ENCODE peak calls at places on chromosomes 11 and 22, in six cellular contexts. X is upper lobe of right lung; A is HCT116; E is stimulated activated naive CD8-positive, alpha-beta T cell treated with anti-CD3 and anti-CD28 coated beads, Interleukin-15, Interleukin-2, amounts not matched to agents 100 U/mL and 50 U/mL, for 24 hours; W is left lung; I is sciatic nerve. H is an unnamed sample.

GRCh38 chr22:46357711-46358505 is 22.4 kb downstream of the TRMU start:
- ATAC-seq in A (no peak), X (no peak), W (no peak), E (no peak), I (no peak), H (no peak)

GRCh38 chr22:46607483-46608114 is 12.6 kb upstream of the GRAMD4 start:
- ATAC-seq in X (peak; percentile 89), I (no peak), W (peak; percentile 95), E (no peak), A (no peak), H (no peak)

GRCh38 chr22:45919504-45920286 is 57.3 kb downstream of the WNT7B start:
- ATAC-seq in A (peak; percentile 80), E (no peak), I (no peak), W (peak; percentile 89), X (peak; percentile 84), H (no peak)

GRCh38 chr11:59559886-59560285 is 48.5 kb downstream of the OR4D9 start:
- ATAC-seq in W (no peak), X (no peak), A (peak; percentile 1), I (no peak), E (no peak), H (peak; percentile 9)

GRCh38 chr22:41431656-41432055 is 14.9 kb downstream of the TOB2 start:
- ATAC-seq in A (no peak), E (no peak), X (no peak), I (no peak), W (no peak), H (no peak)

GRCh38 chr11:6572215-6572614 is 31.2 kb downstream of the RRP8 start:
- ATAC-seq in A (no peak), I (no peak), X (no peak), E (no peak), W (peak; percentile 52), H (no peak)

GRCh38 chr11:60971520-60971919 is at the start of gene CD6:
- ATAC-seq in E (peak; percentile 69), I (no peak), W (no peak), A (no peak), X (peak; percentile 18), H (peak; percentile 75)

GRCh38 chr22:18067548-18068341 is 10.0 kb upstream of the PEX26 start:
- ATAC-seq in A (no peak), W (no peak), I (peak; percentile 44), X (no peak), E (no peak), H (no peak)

GRCh38 chr22:35590634-35591295 is 26.4 kb downstream of the MB start:
- ATAC-seq in I (no peak), E (no peak), W (no peak), X (no peak), A (peak; percentile 31), H (no peak)

GRCh38 chr11:128890543-128891409 is at the start of gene KCNJ5:
- ATAC-seq in E (no peak), X (peak; percentile 59), A (peak; percentile 67), I (peak; percentile 66), W (peak; percentile 53), H (no peak)

GRCh38 chr11:117946196-117946841 is 17.1 kb upstream of the TMPRSS13 start:
- ATAC-seq in E (no peak), W (no peak), A (peak; percentile 39), I (no peak), X (no peak), H (no peak)

GRCh38 chr22:45198463-45198795 is 34.7 kb downstream of the NUP50 start:
- ATAC-seq in X (no peak), E (no peak), W (no peak), A (no peak), I (no peak), H (no peak)

GRCh38 chr11:44574620-44575287 is 9.3 kb downstream of the CD82 start:
- ATAC-seq in E (peak; percentile 47), X (peak; percentile 79), I (peak; percentile 26), W (peak; percentile 83), A (no peak), H (peak; percentile 80)

GRCh38 chr11:19093976-19094375 is 23.0 kb upstream of the ZDHHC13 start:
- ATAC-seq in A (no peak), W (no peak), E (no peak), I (no peak), X (peak; percentile 15), H (no peak)

GRCh38 chr11:15858881-15859280 is 497.5 kb downstream of the SOX6 start:
- ATAC-seq in X (no peak), E (no peak), I (no peak), A (no peak), W (no peak), H (peak; percentile 43)

GRCh38 chr11:12229450-12230229 is 119.2 kb downstream of the MICAL2 start:
- ATAC-seq in A (no peak), I (no peak), W (peak; percentile 83), X (peak; percentile 82), E (no peak), H (no peak)

GRCh38 chr11:66359662-66360087 is 11.9 kb downstream of the SLC29A2 start:
- ATAC-seq in X (no peak), I (no peak), E (no peak), A (peak; percentile 34), W (no peak), H (no peak)

GRCh38 chr11:76793391-76793811 is 10.2 kb downstream of the TSKU start:
- ATAC-seq in I (peak; percentile 74), E (no peak), X (no peak), A (no peak), W (no peak), H (no peak)

GRCh38 chr22:42742940-42743339 is 22.3 kb upstream of the A4GALT start:
- ATAC-seq in W (peak; percentile 19), A (peak; percentile 32), I (peak; percentile 80), X (peak; percentile 22), E (no peak), H (no peak)

GRCh38 chr11:87012673-87013072 is 25.1 kb upstream of the TMEM135 start:
- ATAC-seq in W (no peak), E (no peak), I (no peak), X (no peak), A (no peak), H (no peak)

GRCh38 chr22:24285245-24285644 is 14.6 kb downstream of the SPECC1L start:
- ATAC-seq in I (no peak), E (peak; percentile 88), X (no peak), A (peak; percentile 35), W (no peak), H (no peak)

GRCh38 chr22:28813772-28814518 is 13.6 kb upstream of the XBP1 start:
- ATAC-seq in A (no peak), I (peak; percentile 81), X (peak; percentile 87), E (no peak), W (peak; percentile 84), H (no peak)

GRCh38 chr22:42459273-42460040 is 27.3 kb upstream of the NFAM1 start:
- ATAC-seq in X (no peak), I (no peak), A (no peak), E (no peak), W (no peak), H (no peak)

GRCh38 chr22:42794551-42795510 is 62.2 kb downstream of the ARFGAP3 start:
- ATAC-seq in I (peak; percentile 14), X (peak; percentile 17), W (no peak), A (no peak), E (peak; percentile 20), H (peak; percentile 40)

GRCh38 chr11:73787051-73787642 is 527 bp upstream of the MRPL48 start:
- ATAC-seq in X (no peak), W (peak; percentile 3), A (peak; percentile 31), E (no peak), I (no peak), H (no peak)

GRCh38 chr11:47348859-47349258 is 3.6 kb downstream of the MYBPC3 start:
- ATAC-seq in I (no peak), A (peak; percentile 80), X (no peak), W (no peak), E (no peak), H (no peak)

GRCh38 chr11:11592146-11592684 is 29.6 kb downstream of the GALNT18 start:
- ATAC-seq in W (no peak), I (no peak), A (no peak), E (no peak), X (no peak), H (no peak)

GRCh38 chr11:4482445-4482844 is at the start of gene OR52K1:
- ATAC-seq in W (peak; percentile 62), A (no peak), X (peak; percentile 85), I (peak; percentile 30), E (no peak), H (peak; percentile 34)

GRCh38 chr11:126415669-126416420 is 60.4 kb downstream of the ST3GAL4 start:
- ATAC-seq in X (peak; percentile 7), A (no peak), I (peak; percentile 52), W (peak; percentile 43), E (no peak), H (no peak)

GRCh38 chr11:129910360-129910759 is 15.0 kb upstream of the NFRKB start:
- ATAC-seq in X (peak; percentile 68), I (no peak), A (no peak), E (no peak), W (peak; percentile 77), H (no peak)

GRCh38 chr22:43136801-43137200 is 6.4 kb downstream of the MCAT start:
- ATAC-seq in X (peak; percentile 7), I (no peak), W (no peak), A (no peak), E (no peak), H (no peak)

GRCh38 chr11:128840783-128841182 is 26.3 kb downstream of the KCNJ1 start:
- ATAC-seq in I (no peak), X (no peak), W (no peak), E (no peak), A (no peak), H (peak; percentile 31)

GRCh38 chr11:112852141-112852853 is 108.9 kb upstream of the NCAM1 start:
- ATAC-seq in X (no peak), A (no peak), E (no peak), W (no peak), I (no peak), H (no peak)